ENCODE peak calls at places on chromosomes 7 and 10, in ten cellular contexts. One of them, this sample, is unnamed.

GRCh38 chr7:122463631-122464030 is 159.1 kb upstream of the FEZF1 start:
- DNase-seq in Calu3: no peak
- DNase-seq in brain microvascular endothelial cell: no peak
- DNase-seq in suprapubic skin: no peak
- DNase-seq in GM20000: no peak
- DNase-seq in body of pancreas: no peak
- DNase-seq in lower lobe of right lung: no peak
- DNase-seq in fibroblast of the aortic adventitia: peak; percentile 4
- DNase-seq in sigmoid colon: no peak
- DNase-seq in uterus: no peak
- DNase-seq in this sample: no peak

GRCh38 chr10:33330543-33331019 is 3.9 kb downstream of the NRP1 start:
- DNase-seq in uterus: peak; percentile 86
- DNase-seq in sigmoid colon: peak; percentile 91
- DNase-seq in suprapubic skin: peak; percentile 91
- DNase-seq in body of pancreas: peak; percentile 80
- DNase-seq in brain microvascular endothelial cell: peak; percentile 88
- DNase-seq in GM20000: peak; percentile 73
- DNase-seq in Calu3: peak; percentile 87
- DNase-seq in fibroblast of the aortic adventitia: peak; percentile 94
- DNase-seq in lower lobe of right lung: peak; percentile 77
- DNase-seq in this sample: peak; percentile 88

GRCh38 chr7:44259547-44260457 is 59.0 kb downstream of the YKT6 start:
- DNase-seq in body of pancreas: peak; percentile 47
- DNase-seq in sigmoid colon: peak; percentile 84
- DNase-seq in Calu3: no peak
- DNase-seq in fibroblast of the aortic adventitia: peak; percentile 99
- DNase-seq in lower lobe of right lung: no peak
- DNase-seq in brain microvascular endothelial cell: peak; percentile 90
- DNase-seq in GM20000: no peak
- DNase-seq in uterus: peak; percentile 64
- DNase-seq in suprapubic skin: peak; percentile 76
- DNase-seq in this sample: no peak

GRCh38 chr7:55120501-55121198 is 101.8 kb downstream of the EGFR start:
- DNase-seq in Calu3: no peak
- DNase-seq in fibroblast of the aortic adventitia: peak; percentile 92
- DNase-seq in body of pancreas: no peak
- DNase-seq in sigmoid colon: no peak
- DNase-seq in suprapubic skin: no peak
- DNase-seq in uterus: no peak
- DNase-seq in brain microvascular endothelial cell: no peak
- DNase-seq in lower lobe of right lung: no peak
- DNase-seq in GM20000: no peak
- DNase-seq in this sample: no peak

GRCh38 chr7:124764071-124764846 is 1.3 kb downstream of the GPR37 start:
- DNase-seq in lower lobe of right lung: no peak
- DNase-seq in fibroblast of the aortic adventitia: no peak
- DNase-seq in brain microvascular endothelial cell: no peak
- DNase-seq in uterus: no peak
- DNase-seq in GM20000: no peak
- DNase-seq in Calu3: no peak
- DNase-seq in suprapubic skin: peak; percentile 64
- DNase-seq in body of pancreas: no peak
- DNase-seq in sigmoid colon: no peak
- DNase-seq in this sample: no peak

GRCh38 chr10:48496831-48497792 is 107.8 kb downstream of the ARHGAP22 start:
- DNase-seq in Calu3: no peak
- DNase-seq in uterus: no peak
- DNase-seq in GM20000: no peak
- DNase-seq in body of pancreas: no peak
- DNase-seq in lower lobe of right lung: no peak
- DNase-seq in brain microvascular endothelial cell: peak; percentile 54
- DNase-seq in fibroblast of the aortic adventitia: peak; percentile 79
- DNase-seq in sigmoid colon: no peak
- DNase-seq in suprapubic skin: no peak
- DNase-seq in this sample: peak; percentile 50

GRCh38 chr10:75530337-75530736 is 98.9 kb downstream of the LRMDA start:
- DNase-seq in suprapubic skin: no peak
- DNase-seq in fibroblast of the aortic adventitia: peak; percentile 77
- DNase-seq in body of pancreas: no peak
- DNase-seq in lower lobe of right lung: no peak
- DNase-seq in sigmoid colon: no peak
- DNase-seq in brain microvascular endothelial cell: no peak
- DNase-seq in GM20000: no peak
- DNase-seq in uterus: no peak
- DNase-seq in Calu3: peak; percentile 6
- DNase-seq in this sample: no peak

GRCh38 chr7:120716306-120716705 is 141.6 kb downstream of the TSPAN12 start:
- DNase-seq in GM20000: no peak
- DNase-seq in brain microvascular endothelial cell: no peak
- DNase-seq in sigmoid colon: no peak
- DNase-seq in suprapubic skin: no peak
- DNase-seq in uterus: no peak
- DNase-seq in body of pancreas: no peak
- DNase-seq in Calu3: no peak
- DNase-seq in fibroblast of the aortic adventitia: no peak
- DNase-seq in lower lobe of right lung: no peak
- DNase-seq in this sample: no peak

GRCh38 chr7:37198188-37198905 is 250.3 kb downstream of the ELMO1 start:
- DNase-seq in GM20000: no peak
- DNase-seq in lower lobe of right lung: no peak
- DNase-seq in fibroblast of the aortic adventitia: no peak
- DNase-seq in suprapubic skin: no peak
- DNase-seq in brain microvascular endothelial cell: no peak
- DNase-seq in Calu3: no peak
- DNase-seq in sigmoid colon: no peak
- DNase-seq in body of pancreas: peak; percentile 34
- DNase-seq in uterus: no peak
- DNase-seq in this sample: no peak

GRCh38 chr10:24935504-24936292 is 16.7 kb downstream of the PRTFDC1 start:
- DNase-seq in brain microvascular endothelial cell: no peak
- DNase-seq in GM20000: no peak
- DNase-seq in uterus: no peak
- DNase-seq in body of pancreas: no peak
- DNase-seq in Calu3: no peak
- DNase-seq in lower lobe of right lung: no peak
- DNase-seq in fibroblast of the aortic adventitia: no peak
- DNase-seq in sigmoid colon: no peak
- DNase-seq in suprapubic skin: no peak
- DNase-seq in this sample: no peak
- TF ChIP-seq CTCF in brain microvascular endothelial cell: no peak
- TF ChIP-seq CTCF in GM20000: no peak
- TF ChIP-seq CTCF in uterus: no peak
- TF ChIP-seq CTCF in body of pancreas: no peak
- TF ChIP-seq CTCF in Calu3: no peak
- TF ChIP-seq CTCF in lower lobe of right lung: no peak
- TF ChIP-seq CTCF in fibroblast of the aortic adventitia: no peak
- TF ChIP-seq CTCF in sigmoid colon: no peak
- TF ChIP-seq CTCF in suprapubic skin: no peak
- TF ChIP-seq CTCF in this sample: no peak

GRCh38 chr10:72315611-72316385 is 38.9 kb downstream of the DNAJB12 start:
- DNase-seq in GM20000: no peak
- DNase-seq in body of pancreas: peak; percentile 96
- DNase-seq in suprapubic skin: peak; percentile 80
- DNase-seq in uterus: peak; percentile 50
- DNase-seq in brain microvascular endothelial cell: no peak
- DNase-seq in sigmoid colon: peak; percentile 89
- DNase-seq in Calu3: peak; percentile 70
- DNase-seq in lower lobe of right lung: no peak
- DNase-seq in fibroblast of the aortic adventitia: peak; percentile 98
- DNase-seq in this sample: no peak
- TF ChIP-seq CTCF in GM20000: no peak
- TF ChIP-seq CTCF in body of pancreas: no peak
- TF ChIP-seq CTCF in suprapubic skin: no peak
- TF ChIP-seq CTCF in uterus: no peak
- TF ChIP-seq CTCF in brain microvascular endothelial cell: no peak
- TF ChIP-seq CTCF in sigmoid colon: no peak
- TF ChIP-seq CTCF in Calu3: no peak
- TF ChIP-seq CTCF in lower lobe of right lung: no peak
- TF ChIP-seq CTCF in fibroblast of the aortic adventitia: no peak
- TF ChIP-seq CTCF in this sample: no peak

GRCh38 chr7:129203050-129203741 is 14.8 kb downstream of the SMO start:
- DNase-seq in sigmoid colon: peak; percentile 53
- DNase-seq in brain microvascular endothelial cell: no peak
- DNase-seq in GM20000: no peak
- DNase-seq in uterus: no peak
- DNase-seq in body of pancreas: no peak
- DNase-seq in Calu3: no peak
- DNase-seq in suprapubic skin: no peak
- DNase-seq in fibroblast of the aortic adventitia: no peak
- DNase-seq in lower lobe of right lung: no peak
- DNase-seq in this sample: no peak
- TF ChIP-seq CTCF in sigmoid colon: no peak
- TF ChIP-seq CTCF in brain microvascular endothelial cell: no peak
- TF ChIP-seq CTCF in GM20000: no peak
- TF ChIP-seq CTCF in uterus: no peak
- TF ChIP-seq CTCF in body of pancreas: no peak
- TF ChIP-seq CTCF in Calu3: no peak
- TF ChIP-seq CTCF in suprapubic skin: no peak
- TF ChIP-seq CTCF in fibroblast of the aortic adventitia: no peak
- TF ChIP-seq CTCF in lower lobe of right lung: no peak
- TF ChIP-seq CTCF in this sample: no peak

DNA sequence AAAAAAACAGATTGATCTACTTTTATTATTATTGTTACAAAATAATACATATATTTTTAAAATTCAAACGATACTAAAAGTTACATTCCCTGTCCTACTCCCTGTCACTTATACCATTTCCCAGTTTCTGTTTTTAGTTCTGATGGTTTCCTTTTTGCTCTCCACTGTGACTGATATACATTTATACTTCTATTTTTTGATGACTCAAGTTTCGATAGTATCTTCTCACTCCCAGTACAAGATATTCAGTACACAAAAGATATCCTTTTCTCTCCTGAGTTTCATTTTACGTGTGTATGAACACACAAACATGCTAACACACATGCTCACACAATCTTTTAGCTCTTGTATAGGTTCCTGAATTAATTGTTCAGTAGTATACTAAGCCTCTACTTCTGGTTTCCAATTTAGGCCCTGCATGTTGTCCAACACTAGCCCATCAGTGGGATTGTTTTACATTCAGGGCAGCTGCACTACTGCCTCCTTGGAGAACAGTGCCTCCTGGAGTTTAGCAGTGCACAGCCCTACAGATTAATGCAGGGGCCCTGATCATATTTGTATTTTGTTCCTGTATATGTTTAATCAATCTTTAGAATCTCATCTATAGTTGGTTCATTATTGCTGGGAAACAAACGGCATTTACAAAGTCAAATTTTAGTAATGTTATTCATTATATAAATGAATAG is 131.0 kb downstream of the TES start:
- DNase-seq in lower lobe of right lung: no peak
- DNase-seq in sigmoid colon: no peak
- DNase-seq in Calu3: no peak
- DNase-seq in fibroblast of the aortic adventitia: no peak
- DNase-seq in suprapubic skin: no peak
- DNase-seq in body of pancreas: peak; percentile 18
- DNase-seq in brain microvascular endothelial cell: no peak
- DNase-seq in GM20000: no peak
- DNase-seq in uterus: no peak
- DNase-seq in this sample: no peak
- TF ChIP-seq CTCF in lower lobe of right lung: peak; percentile 9
- TF ChIP-seq CTCF in sigmoid colon: no peak
- TF ChIP-seq CTCF in Calu3: no peak
- TF ChIP-seq CTCF in fibroblast of the aortic adventitia: peak; percentile 7
- TF ChIP-seq CTCF in suprapubic skin: no peak
- TF ChIP-seq CTCF in body of pancreas: peak; percentile 48
- TF ChIP-seq CTCF in brain microvascular endothelial cell: peak; percentile 61
- TF ChIP-seq CTCF in GM20000: no peak
- TF ChIP-seq CTCF in uterus: no peak
- TF ChIP-seq CTCF in this sample: no peak

DNA sequence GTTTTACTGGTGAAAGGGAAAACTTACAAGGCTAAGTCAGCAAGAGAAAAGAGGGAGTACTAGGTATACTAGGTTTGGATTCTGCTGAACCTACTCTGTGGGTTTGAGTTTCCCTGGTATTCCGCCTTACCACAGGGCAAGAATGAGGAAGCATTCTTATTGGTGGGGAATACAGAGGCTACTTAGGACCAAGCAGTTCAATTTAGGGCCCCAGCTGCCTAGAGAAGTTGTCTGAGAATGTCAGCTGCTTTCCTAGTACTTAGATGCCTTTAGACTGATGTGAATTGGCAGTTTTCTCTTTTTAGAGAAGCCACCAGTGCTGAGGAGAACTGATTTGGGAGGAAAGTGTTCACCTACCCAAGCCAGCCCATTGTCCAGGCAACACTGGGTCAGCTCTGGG is 409.0 kb upstream of the LRGUK start:
- DNase-seq in uterus: no peak
- DNase-seq in brain microvascular endothelial cell: no peak
- DNase-seq in lower lobe of right lung: no peak
- DNase-seq in sigmoid colon: no peak
- DNase-seq in suprapubic skin: no peak
- DNase-seq in Calu3: no peak
- DNase-seq in GM20000: no peak
- DNase-seq in body of pancreas: no peak
- DNase-seq in fibroblast of the aortic adventitia: no peak
- DNase-seq in this sample: no peak
- TF ChIP-seq CTCF in uterus: no peak
- TF ChIP-seq CTCF in brain microvascular endothelial cell: no peak
- TF ChIP-seq CTCF in lower lobe of right lung: no peak
- TF ChIP-seq CTCF in sigmoid colon: no peak
- TF ChIP-seq CTCF in suprapubic skin: no peak
- TF ChIP-seq CTCF in Calu3: no peak
- TF ChIP-seq CTCF in GM20000: no peak
- TF ChIP-seq CTCF in body of pancreas: no peak
- TF ChIP-seq CTCF in fibroblast of the aortic adventitia: no peak
- TF ChIP-seq CTCF in this sample: no peak